ENCODE peak calls at places on chromosomes 6 and 20, in four cellular contexts. N, O, H and L are unnamed samples.

GRCh38 chr20:38343107-38343797 is 3.0 kb upstream of the LBP start:
- DNase-seq in N (no peak), O (no peak), H (no peak), L (no peak)

GRCh38 chr6:42197574-42198362 is 3.0 kb upstream of the GUCA1B start:
- DNase-seq in N (no peak), O (peak), H (no peak), L (peak)

GRCh38 chr6:49576618-49577017 is 26.1 kb downstream of the C6orf141 start:
- DNase-seq in N (no peak), O (no peak), H (no peak), L (no peak)

GRCh38 chr20:34023937-34024732 is 30.4 kb downstream of the RALY start:
- DNase-seq in N (no peak), O (no peak), H (no peak), L (no peak)

GRCh38 chr20:19913927-19914614 is 103.1 kb upstream of the NAA20 start:
- DNase-seq in N (no peak), O (no peak), H (no peak), L (no peak)

GRCh38 chr20:17873410-17874270 is 95.0 kb downstream of the SNX5 start:
- DNase-seq in N (peak), O (peak), H (no peak), L (peak)

GRCh38 chr20:62452475-62453095 is 23.2 kb downstream of the GATA5 start:
- DNase-seq in N (no peak), O (no peak), H (no peak), L (no peak)

GRCh38 chr6:37265876-37266275 is 7.9 kb upstream of the TMEM217 start:
- DNase-seq in N (no peak), O (no peak), H (no peak), L (no peak)

GRCh38 chr6:109373333-109373732 is 8.9 kb downstream of the CD164 start:
- DNase-seq in N (no peak), O (no peak), H (no peak), L (peak)

GRCh38 chr6:37171141-37171969 is 1.4 kb downstream of the PIM1 start:
- DNase-seq in N (peak), O (no peak), H (peak), L (peak)

GRCh38 chr6:159501558-159501957 is 191.5 kb downstream of the SOD2 start:
- DNase-seq in N (no peak), O (no peak), H (no peak), L (no peak)

GRCh38 chr20:21272279-21272678 is 30.9 kb upstream of the XRN2 start:
- DNase-seq in N (no peak), O (no peak), H (no peak), L (no peak)

GRCh38 chr6:160221423-160221822 is 37.2 kb downstream of the SLC22A2 start:
- DNase-seq in N (no peak), O (no peak), H (peak), L (no peak)

GRCh38 chr6:4314201-4314707 is 178.9 kb upstream of the ECI2 start:
- DNase-seq in N (no peak), O (no peak), H (no peak), L (no peak)

GRCh38 chr6:4319992-4320683 is 184.8 kb upstream of the ECI2 start:
- DNase-seq in N (no peak), O (no peak), H (no peak), L (no peak)

GRCh38 chr6:4320860-4321259 is 185.5 kb upstream of the ECI2 start:
- DNase-seq in N (no peak), O (peak), H (no peak), L (no peak)

GRCh38 chr6:4313044-4313686 is 177.8 kb upstream of the ECI2 start:
- DNase-seq in N (no peak), O (peak), H (peak), L (no peak)

DNA sequence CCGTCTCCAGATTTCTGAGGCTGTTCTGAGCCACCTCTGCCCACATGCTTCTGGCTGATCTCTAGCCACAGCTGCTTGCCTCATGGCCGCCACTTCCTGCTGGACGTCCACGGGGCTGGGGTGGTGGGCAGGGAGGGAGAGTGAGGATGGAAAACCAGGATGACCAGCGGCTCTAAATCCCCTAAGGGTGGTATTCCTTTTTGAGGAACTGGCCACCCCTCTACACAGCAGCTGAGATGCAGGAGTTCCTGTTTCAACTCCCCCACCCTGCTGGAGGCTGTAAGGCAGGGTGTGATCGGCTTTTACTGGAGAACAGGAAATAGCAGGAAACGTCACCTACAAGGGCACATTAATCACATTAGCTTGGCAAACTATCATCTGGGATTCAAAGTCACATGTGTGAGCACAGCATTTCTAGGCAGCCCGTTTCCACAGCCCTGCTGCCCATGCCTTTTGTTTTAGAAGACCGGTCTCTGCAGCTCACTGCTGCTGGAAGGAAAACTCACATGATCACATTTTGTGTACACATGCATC is 181.6 kb upstream of the ECI2 start:
- DNase-seq in N (peak), O (no peak), H (no peak), L (no peak)
- TF ChIP-seq CTCF in N (no peak), O (no peak), H (no peak), L (no peak)

DNA sequence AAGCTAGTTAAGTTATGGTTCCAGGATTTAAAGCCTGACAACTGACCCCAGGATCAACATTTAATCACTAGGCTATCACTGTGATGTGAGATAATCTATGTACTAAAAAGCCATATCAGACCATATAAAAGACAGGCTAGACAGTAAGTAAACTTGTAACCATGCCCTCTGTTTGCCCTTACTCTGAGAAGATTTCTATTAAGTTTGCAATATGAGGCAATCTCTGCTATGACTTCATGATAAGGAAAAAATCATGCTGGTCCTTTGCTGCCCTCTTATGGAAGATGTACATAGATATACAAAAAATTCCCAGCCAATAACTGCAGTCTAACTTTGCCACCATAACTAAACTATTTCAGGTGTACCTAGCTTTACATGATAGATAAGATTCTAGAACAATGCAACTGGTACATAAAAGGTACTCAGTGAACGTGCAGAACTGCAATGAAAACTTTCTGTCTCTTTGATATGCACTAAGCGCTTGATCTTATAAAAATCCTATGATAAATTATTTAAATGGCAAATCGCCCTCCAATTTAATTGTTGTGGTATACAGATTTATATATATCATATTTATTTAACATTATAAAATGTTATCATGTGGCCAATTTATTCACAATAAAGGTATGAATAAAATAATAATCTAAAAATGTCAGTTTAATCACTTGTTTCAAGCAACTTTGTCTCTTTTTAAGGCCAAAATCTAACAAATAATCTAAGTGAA is 70.5 kb downstream of the FAM217A start:
- DNase-seq in N (no peak), O (peak), H (peak), L (no peak)
- TF ChIP-seq CTCF in N (peak), O (peak), H (peak), L (peak)

DNA sequence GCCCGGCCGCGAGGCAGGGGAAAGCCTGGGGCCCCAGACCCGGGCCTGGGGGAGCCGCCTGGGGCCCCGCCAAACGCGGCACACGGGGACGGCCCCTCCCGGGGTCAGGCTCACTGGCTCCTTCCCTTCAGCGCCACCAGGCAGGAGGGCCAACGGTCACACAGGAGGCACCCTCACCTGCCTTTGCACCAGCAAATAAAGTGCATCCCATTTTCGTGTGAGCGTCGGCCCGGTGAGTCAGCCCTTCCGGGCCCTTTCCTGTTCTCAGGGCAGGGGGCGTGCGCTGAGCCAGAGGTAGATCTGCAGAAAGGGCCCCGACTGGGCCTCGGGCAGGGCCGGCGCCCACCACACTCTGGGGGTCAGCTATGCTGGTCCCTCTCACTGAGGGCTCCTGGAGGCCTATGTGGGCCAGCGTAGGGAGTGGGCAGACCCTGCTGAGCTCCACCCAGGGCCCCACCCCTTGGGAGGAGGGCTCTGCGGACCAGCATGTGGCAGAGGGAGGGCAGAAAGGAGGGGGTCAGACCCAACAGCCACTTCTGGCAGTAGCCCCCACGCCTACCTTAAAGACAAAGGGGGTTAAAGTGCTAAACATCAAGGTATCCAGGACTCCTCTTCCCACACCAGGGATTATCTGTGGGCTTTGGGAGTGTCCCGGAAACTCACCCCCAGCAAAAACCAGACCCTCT is 931 bp upstream of the UCKL1 start:
- DNase-seq in N (peak), O (peak), H (peak), L (peak)
- TF ChIP-seq CTCF in N (peak), O (no peak), H (peak), L (peak)

GRCh38 chr6:46490425-46491200 is 636 bp downstream of the RCAN2 start:
- DNase-seq in N (peak), O (no peak), H (peak), L (no peak)
- TF ChIP-seq CTCF in N (peak), O (no peak), H (peak), L (no peak)

GRCh38 chr20:4173142-4173541 is 157.8 kb upstream of the RNF24 start:
- DNase-seq in N (no peak), O (no peak), H (no peak), L (no peak)

GRCh38 chr20:4169360-4170214 is 154.2 kb upstream of the RNF24 start:
- DNase-seq in N (no peak), O (no peak), H (no peak), L (peak)

GRCh38 chr20:4171538-4172116 is 156.3 kb upstream of the RNF24 start:
- DNase-seq in N (no peak), O (no peak), H (no peak), L (no peak)

GRCh38 chr20:4167261-4168004 is 152.1 kb upstream of the RNF24 start:
- DNase-seq in N (no peak), O (no peak), H (no peak), L (no peak)

GRCh38 chr20:4170621-4171537 is 155.5 kb upstream of the RNF24 start:
- DNase-seq in N (no peak), O (no peak), H (no peak), L (no peak)
- TF ChIP-seq CTCF in N (no peak), O (no peak), H (no peak), L (no peak)

GRCh38 chr20:36275011-36275410 is 31.1 kb upstream of the DLGAP4 start:
- DNase-seq in N (peak), O (no peak), H (no peak), L (no peak)

GRCh38 chr20:36271639-36272546 is 34.2 kb upstream of the DLGAP4 start:
- DNase-seq in N (peak), O (no peak), H (no peak), L (no peak)

GRCh38 chr20:36272547-36273220 is 33.5 kb upstream of the DLGAP4 start:
- DNase-seq in N (peak), O (no peak), H (no peak), L (no peak)

GRCh38 chr20:36274248-36274841 is 31.8 kb upstream of the DLGAP4 start:
- DNase-seq in N (peak), O (no peak), H (no peak), L (no peak)

DNA sequence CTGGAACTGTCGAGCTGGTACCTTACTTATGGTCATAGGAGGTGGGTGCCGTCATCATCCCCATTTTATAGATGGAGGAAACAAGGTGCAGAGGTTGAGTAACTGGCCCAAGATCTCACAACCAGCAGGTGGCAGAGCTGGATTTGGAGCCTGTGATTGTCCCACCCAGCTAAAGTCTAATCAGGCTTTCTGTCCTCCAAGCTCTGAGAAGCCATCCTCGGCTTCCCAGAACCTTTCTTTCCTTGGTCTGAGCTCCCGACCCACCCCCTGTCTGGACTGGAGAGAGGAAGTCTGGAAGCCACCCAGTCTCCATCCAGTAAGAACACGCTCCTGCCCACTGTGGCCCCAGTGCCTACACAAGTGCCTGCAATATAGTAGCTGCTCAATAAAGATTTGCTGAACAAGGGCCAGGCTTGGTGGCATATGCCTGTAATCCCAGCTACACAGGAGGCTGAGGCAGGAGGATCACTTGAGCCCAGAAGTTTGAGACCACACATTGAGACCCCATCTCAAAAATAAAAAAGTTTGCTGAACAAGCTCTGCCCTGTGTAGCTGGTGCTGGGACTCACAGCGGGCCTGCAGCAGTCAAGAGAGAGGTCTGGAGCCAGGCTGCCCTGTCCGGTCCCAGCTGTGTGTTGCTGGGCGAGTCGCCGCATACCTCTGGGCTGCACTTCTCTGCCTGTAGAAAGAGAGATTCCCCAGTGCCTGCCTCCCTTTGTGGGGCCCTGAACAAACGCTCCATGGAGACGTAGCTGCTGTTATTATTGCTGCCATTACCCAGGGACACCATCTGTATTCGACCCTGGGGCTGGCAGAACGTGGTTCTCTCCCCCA is 32.5 kb upstream of the DLGAP4 start:
- DNase-seq in N (peak), O (peak), H (peak), L (peak)
- TF ChIP-seq CTCF in N (peak), O (peak), H (peak), L (peak)

GRCh38 chr6:144283781-144284473 is 1.2 kb upstream of the UTRN start:
- DNase-seq in N (no peak), O (peak), H (no peak), L (no peak)
- TF ChIP-seq CTCF in N (no peak), O (no peak), H (no peak), L (peak)